ENCODE peak calls at places on chromosome 4, in six cellular contexts. M, R, V, U, W and G are unnamed samples.
A peak's percentile ranks its signal among the peaks of the same experiment; 100 is the strongest.

GRCh38 chr4:88880001-88880400 is 177.0 kb downstream of the FAM13A start:
- DNase-seq in M (no peak), R (no peak), V (no peak), U (no peak), W (no peak), G (no peak)

GRCh38 chr4:136939781-136940180 is 592.5 kb downstream of the PCDH18 start:
- DNase-seq in M (no peak), R (no peak), V (no peak), U (no peak), W (no peak), G (no peak)

GRCh38 chr4:77002321-77002720 is 52.8 kb downstream of the SEPTIN11 start:
- DNase-seq in M (no peak), R (no peak), V (peak; percentile 44), U (peak; percentile 25), W (no peak), G (no peak)

GRCh38 chr4:71494539-71494938 is 155.7 kb downstream of the SLC4A4 start:
- DNase-seq in M (no peak), R (peak; percentile 25), V (no peak), U (no peak), W (no peak), G (no peak)

GRCh38 chr4:185587444-185588161 is 52.3 kb upstream of the PDLIM3 start:
- DNase-seq in M (peak; percentile 97), R (no peak), V (peak; percentile 68), U (peak; percentile 53), W (no peak), G (peak; percentile 66)

GRCh38 chr4:119142837-119143236 is 7.2 kb downstream of the MYOZ2 start:
- DNase-seq in M (no peak), R (no peak), V (no peak), U (no peak), W (no peak), G (no peak)

GRCh38 chr4:38226170-38226569 is 266.0 kb downstream of the PTTG2 start:
- DNase-seq in M (no peak), R (no peak), V (no peak), U (no peak), W (no peak), G (no peak)

GRCh38 chr4:38016698-38017097 is 56.5 kb downstream of the PTTG2 start:
- DNase-seq in M (no peak), R (no peak), V (no peak), U (no peak), W (no peak), G (no peak)

GRCh38 chr4:129254526-129254925 is 158.6 kb downstream of the C4orf33 start:
- DNase-seq in M (no peak), R (no peak), V (peak; percentile 1), U (peak; percentile 60), W (no peak), G (no peak)

GRCh38 chr4:114599231-114600065 is 841 bp downstream of the UGT8 start:
- DNase-seq in M (no peak), R (no peak), V (no peak), U (peak; percentile 13), W (peak; percentile 10), G (peak; percentile 54)

GRCh38 chr4:30763337-30763736 is 43.2 kb downstream of the PCDH7 start:
- DNase-seq in M (no peak), R (peak; percentile 67), V (peak; percentile 80), U (peak; percentile 74), W (no peak), G (no peak)

GRCh38 chr4:30821891-30822612 is 101.9 kb downstream of the PCDH7 start:
- DNase-seq in M (no peak), R (peak; percentile 19), V (peak; percentile 72), U (peak; percentile 25), W (peak; percentile 10), G (no peak)

GRCh38 chr4:19301527-19301926 is 950.2 kb upstream of the SLIT2 start:
- DNase-seq in M (no peak), R (no peak), V (no peak), U (no peak), W (no peak), G (no peak)

GRCh38 chr4:126614456-126614855 is 1018.3 kb upstream of the INTU start:
- DNase-seq in M (no peak), R (no peak), V (no peak), U (no peak), W (no peak), G (no peak)

GRCh38 chr4:176492648-176493302 is 173.0 kb downstream of the SPCS3 start:
- DNase-seq in M (peak; percentile 91), R (peak; percentile 28), V (peak; percentile 34), U (peak; percentile 23), W (no peak), G (no peak)

GRCh38 chr4:170529760-170530440 is 440.1 kb upstream of the AADAT start:
- DNase-seq in M (no peak), R (peak; percentile 45), V (no peak), U (no peak), W (no peak), G (no peak)

GRCh38 chr4:140049024-140049923 is 104.7 kb downstream of the MAML3 start:
- DNase-seq in M (no peak), R (peak; percentile 62), V (peak; percentile 57), U (peak; percentile 59), W (peak; percentile 62), G (peak; percentile 80)

GRCh38 chr4:121360496-121360895 is 20.3 kb downstream of the QRFPR start:
- DNase-seq in M (no peak), R (peak; percentile 21), V (peak; percentile 2), U (peak; percentile 52), W (no peak), G (no peak)

GRCh38 chr4:139176299-139177048 is 544 bp downstream of the ELF2 start:
- DNase-seq in M (peak; percentile 78), R (peak; percentile 68), V (peak; percentile 79), U (peak; percentile 89), W (peak; percentile 84), G (peak; percentile 90)

GRCh38 chr4:130574215-130574614 is 1478.3 kb downstream of the C4orf33 start:
- DNase-seq in M (no peak), R (no peak), V (no peak), U (no peak), W (no peak), G (no peak)

GRCh38 chr4:10063544-10064300 is 42.4 kb upstream of the SLC2A9 start:
- DNase-seq in M (no peak), R (peak; percentile 44), V (peak; percentile 70), U (peak; percentile 64), W (no peak), G (peak; percentile 88)

GRCh38 chr4:174437756-174438155 is 84.5 kb downstream of the HPGD start:
- DNase-seq in M (no peak), R (peak; percentile 17), V (no peak), U (no peak), W (no peak), G (no peak)

GRCh38 chr4:604131-604530 is 21.2 kb upstream of the PDE6B start:
- DNase-seq in M (no peak), R (no peak), V (no peak), U (no peak), W (no peak), G (no peak)

GRCh38 chr4:94516067-94516466 is 64.3 kb downstream of the PDLIM5 start:
- DNase-seq in M (no peak), R (peak; percentile 79), V (peak; percentile 95), U (peak; percentile 71), W (no peak), G (no peak)

GRCh38 chr4:38612996-38613395 is 51.0 kb upstream of the KLF3 start:
- DNase-seq in M (no peak), R (peak; percentile 8), V (no peak), U (peak; percentile 36), W (no peak), G (no peak)

GRCh38 chr4:10623862-10624261 is 60.7 kb downstream of the CLNK start:
- DNase-seq in M (no peak), R (no peak), V (no peak), U (no peak), W (no peak), G (no peak)

GRCh38 chr4:5399790-5400421 is 308.5 kb downstream of the EVC2 start:
- DNase-seq in M (peak; percentile 37), R (peak; percentile 50), V (peak; percentile 38), U (peak; percentile 40), W (peak; percentile 63), G (peak; percentile 70)

DNA sequence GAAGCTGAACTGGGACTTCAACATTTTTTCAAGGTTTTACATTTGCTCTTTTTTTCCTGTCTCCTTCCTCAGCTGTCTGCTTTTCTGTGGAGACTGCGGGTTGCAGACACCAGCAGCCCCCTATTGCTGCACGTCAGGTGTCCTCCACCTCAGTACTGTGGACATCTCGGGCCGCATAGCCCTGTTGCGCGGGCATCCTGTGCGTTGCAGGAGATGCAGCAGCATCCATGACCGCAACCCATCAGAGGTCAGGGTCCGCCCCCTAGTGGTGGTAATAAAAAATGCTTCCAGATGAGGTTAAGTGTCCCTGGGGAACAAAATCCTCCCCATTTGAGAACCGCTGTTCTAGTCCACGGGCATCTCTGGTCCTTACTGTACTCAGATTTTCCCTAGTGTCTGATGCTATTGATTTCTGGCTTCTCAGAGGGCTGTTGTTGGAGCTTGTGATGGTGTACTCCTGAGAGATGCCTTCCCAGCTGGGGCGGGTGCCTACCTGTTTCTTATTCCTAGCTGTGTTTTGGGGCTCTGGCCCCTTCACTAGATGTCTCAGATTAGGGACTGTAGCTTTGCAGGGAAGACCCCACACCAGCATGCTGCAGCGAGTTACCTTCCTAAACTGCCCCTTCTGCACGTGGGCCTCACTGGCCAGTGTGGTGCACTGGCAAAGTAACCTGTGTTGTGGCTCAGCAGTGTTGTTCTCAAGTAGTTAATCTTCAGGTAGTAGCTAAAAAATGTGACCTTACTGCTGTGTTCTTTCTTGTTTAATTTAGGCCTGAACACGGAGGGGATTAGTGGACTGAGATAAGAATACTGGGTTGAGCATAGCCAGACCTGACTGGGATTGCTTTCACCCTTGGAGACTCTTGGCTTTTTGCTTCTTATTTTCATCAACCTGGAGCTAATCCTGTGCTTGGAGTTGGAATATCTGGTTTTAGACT is 28.2 kb downstream of the NSD2 start:
- DNase-seq in M (peak; percentile 81), R (peak; percentile 59), V (peak; percentile 78), U (peak; percentile 85), W (peak; percentile 86), G (peak; percentile 88)
- H3K9ac ChIP-seq in M (no peak overlapping the region), R (no peak overlapping the region), V (no peak overlapping the region), U (no peak overlapping the region), W (no peak overlapping the region), G (no peak overlapping the region)

GRCh38 chr4:95637047-95637600 is 88.4 kb upstream of the UNC5C start:
- DNase-seq in M (no peak), R (peak; percentile 47), V (no peak), U (peak; percentile 31), W (peak; percentile 42), G (peak; percentile 55)
- H3K4me1 ChIP-seq in M (no peaks in the 10 kb centered on the region), R (no peaks in the 10 kb centered on the region), V (no peaks in the 10 kb centered on the region), U (no peaks in the 10 kb centered on the region), W (peaks cover 4% of the 10 kb centered on the region), G (no peaks in the 10 kb centered on the region)

DNA sequence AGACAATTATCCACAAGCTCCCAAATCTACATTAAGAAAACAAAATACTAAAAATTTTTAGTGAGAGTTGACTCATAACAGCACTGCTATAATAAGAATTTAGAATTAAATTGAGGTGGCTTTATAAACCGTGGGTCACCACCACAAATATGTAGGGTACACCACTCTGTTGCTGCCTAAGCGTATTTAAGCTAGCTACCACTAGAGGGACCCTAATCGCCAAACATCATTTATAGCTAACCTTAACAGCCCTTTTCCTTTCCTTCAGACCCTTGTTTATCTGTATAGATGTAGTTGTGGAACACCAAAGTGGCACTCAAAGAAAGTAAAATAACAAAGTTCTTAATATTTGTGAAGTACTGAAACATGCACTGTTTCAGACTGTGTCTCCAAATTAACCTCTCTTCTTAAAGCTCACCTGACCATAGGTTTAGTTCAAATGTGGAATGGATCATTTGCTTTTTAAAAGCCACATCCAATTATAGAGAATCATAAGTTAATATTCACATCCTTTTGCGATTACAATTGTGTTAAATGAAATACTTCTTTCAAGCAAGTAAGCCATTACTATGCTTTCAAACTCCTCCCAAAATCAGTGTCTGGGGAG is 95.5 kb upstream of the PTPN13 start:
- DNase-seq in M (peak; percentile 66), R (peak; percentile 71), V (peak; percentile 68), U (peak; percentile 74), W (peak; percentile 47), G (peak; percentile 75)
- H3K9ac ChIP-seq in M (no peak overlapping the region), R (no peak overlapping the region), V (no peak overlapping the region), U (no peak overlapping the region), W (no peak overlapping the region), G (no peak overlapping the region)

GRCh38 chr4:152643153-152644035 is 36.4 kb downstream of the TMEM154 start:
- DNase-seq in M (peak; percentile 55), R (no peak), V (no peak), U (no peak), W (no peak), G (no peak)
- H3K4me1 ChIP-seq in M (peaks cover 62% of the 10 kb centered on the region), R (no peaks in the 10 kb centered on the region), V (no peaks in the 10 kb centered on the region), U (no peaks in the 10 kb centered on the region), W (no peaks in the 10 kb centered on the region), G (peaks cover 11% of the 10 kb centered on the region)